ENCODE peak calls at places on chromosomes 12 and 14, in four cellular contexts. V is H1, M is K562, L is HepG2. T is an unnamed sample.

GRCh38 chr12:13816394-13816793 is 165.0 kb downstream of the GRIN2B start:
- DNase-seq in V (no peak), M (no peak), L (no peak), T (no peak)

GRCh38 chr12:64252708-64253107 is 30.6 kb upstream of the KICS2 start:
- DNase-seq in V (no peak), M (no peak), L (no peak), T (no peak)

GRCh38 chr12:38875571-38876228 is 29.7 kb downstream of the CPNE8 start:
- DNase-seq in V (no peak), M (no peak), L (no peak), T (no peak)

GRCh38 chr12:79983492-79983891 is 48.6 kb upstream of the PPP1R12A start:
- DNase-seq in V (no peak), M (no peak), L (no peak), T (no peak)

GRCh38 chr14:61965030-61965745 is 203.0 kb downstream of the SNAPC1 start:
- DNase-seq in V (no peak), M (no peak), L (peak; percentile 25), T (no peak)

GRCh38 chr12:22377731-22378496 is 43.4 kb upstream of the ST8SIA1 start:
- DNase-seq in V (no peak), M (no peak), L (no peak), T (no peak)

GRCh38 chr12:112097641-112098040 is 10.9 kb downstream of the NAA25 start:
- DNase-seq in V (no peak), M (no peak), L (no peak), T (no peak)

GRCh38 chr12:85781751-85782150 is 54.5 kb downstream of the RASSF9 start:
- DNase-seq in V (no peak), M (no peak), L (no peak), T (no peak)

GRCh38 chr14:44163946-44164345 is 343.1 kb downstream of the FSCB start:
- DNase-seq in V (no peak), M (no peak), L (no peak), T (no peak)

GRCh38 chr14:75293920-75294648 is 15.5 kb downstream of the FOS start:
- DNase-seq in V (no peak), M (peak; percentile 96), L (peak; percentile 91), T (peak; percentile 88)
- TF ChIP-seq POLR2A in V (peak; percentile 47), M (peak; percentile 62), L (peak; percentile 91), T (no peak)

GRCh38 chr14:93998871-93999403 is 1.8 kb downstream of the CCDC197 start:
- DNase-seq in V (no peak), M (no peak), L (no peak), T (no peak)

GRCh38 chr14:94001501-94002396 is 4.6 kb downstream of the CCDC197 start:
- DNase-seq in V (peak; percentile 36), M (peak; percentile 59), L (peak; percentile 56), T (peak; percentile 59)

GRCh38 chr14:94000267-94000666 is 3.2 kb downstream of the CCDC197 start:
- DNase-seq in V (no peak), M (no peak), L (no peak), T (no peak)

GRCh38 chr14:93999573-93999972 is 2.5 kb downstream of the CCDC197 start:
- DNase-seq in V (no peak), M (no peak), L (no peak), T (no peak)

GRCh38 chr14:94000986-94001385 is 3.9 kb downstream of the CCDC197 start:
- DNase-seq in V (no peak), M (no peak), L (no peak), T (no peak)
- TF ChIP-seq JUND in V (no peak), M (no peak), L (no peak), T (no peak)

DNA sequence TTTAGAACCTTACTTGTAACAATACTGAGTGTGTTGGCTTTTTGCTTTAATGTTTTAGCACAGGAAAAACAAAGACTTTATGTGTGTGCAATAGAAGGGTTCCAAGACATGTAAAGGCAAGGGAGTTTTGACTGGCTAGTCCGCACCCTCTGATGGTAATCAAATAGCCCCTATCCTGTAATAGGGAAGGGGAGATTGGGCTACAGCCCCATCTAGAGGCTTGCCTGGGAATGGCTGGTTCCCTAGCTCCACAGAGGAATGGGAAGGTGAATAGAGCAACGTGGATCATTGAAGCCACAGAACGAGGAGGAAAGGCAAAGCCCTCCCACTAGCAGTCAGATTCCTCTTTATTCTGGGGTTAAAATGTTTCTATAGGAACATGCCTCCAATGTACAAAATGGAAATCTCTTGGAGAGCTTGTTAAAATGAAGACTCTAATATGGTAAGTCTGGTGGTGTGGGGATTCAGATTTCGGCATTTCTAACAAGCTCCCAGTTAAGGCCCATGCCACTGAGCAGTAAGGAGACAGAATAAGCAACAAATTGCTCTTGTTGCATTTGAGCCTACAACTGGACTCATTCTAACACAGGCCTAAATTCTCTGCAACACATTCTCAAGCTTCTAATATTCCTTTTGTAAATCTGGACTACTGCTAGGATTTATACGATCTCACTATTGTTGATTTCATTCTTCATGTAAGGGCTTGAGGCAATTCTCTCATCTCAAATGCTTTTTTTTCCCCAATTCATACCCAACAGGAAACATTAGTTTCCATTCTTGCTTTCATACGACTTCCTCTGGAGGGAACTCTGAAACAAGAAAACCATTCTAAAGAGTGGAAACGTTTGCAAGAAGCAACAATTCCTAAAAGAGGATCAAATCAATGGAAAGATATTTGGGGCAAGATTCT is 57.1 kb downstream of the NIN start:
- DNase-seq in V (peak; percentile 38), M (peak; percentile 62), L (peak; percentile 11), T (no peak)
- H3K27ac ChIP-seq in V (no peak overlapping the region), M (no peak overlapping the region), L (no peak overlapping the region), T (no peak overlapping the region)

DNA sequence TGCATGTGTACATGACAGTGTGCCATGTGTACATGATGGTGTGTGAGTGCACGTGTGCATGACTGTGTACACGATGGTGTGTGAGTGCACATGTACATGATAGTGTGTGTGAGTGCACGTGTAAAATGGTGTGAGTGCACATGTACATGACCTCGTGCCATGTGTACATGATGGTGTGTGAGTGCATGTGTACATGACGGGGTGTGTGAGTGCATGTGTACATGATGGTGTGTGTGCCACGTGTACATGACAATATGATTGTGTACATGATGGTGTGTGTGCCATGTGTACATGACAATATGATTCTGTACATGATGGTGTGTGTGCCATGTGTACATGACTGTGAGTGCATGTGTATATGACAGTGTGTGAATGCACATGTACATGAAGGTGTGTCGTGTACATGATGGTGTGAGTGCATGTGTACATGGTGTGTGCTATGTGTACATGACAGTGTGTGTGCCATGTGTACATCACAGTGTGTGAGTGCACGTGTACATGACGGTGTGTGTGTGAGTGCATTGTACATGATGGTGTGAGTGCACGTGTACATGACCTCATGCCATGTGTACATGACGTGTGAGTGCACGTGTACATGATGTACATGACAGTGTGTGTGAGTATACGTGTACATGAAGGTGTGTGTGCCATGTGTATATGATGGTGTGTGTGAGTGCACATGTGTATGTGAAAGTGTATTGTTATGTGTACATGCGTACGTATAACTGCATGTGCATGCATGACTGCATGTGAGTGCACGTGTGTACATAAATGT is 46.3 kb downstream of the FBRSL1 start:
- DNase-seq in V (no peak), M (no peak), L (no peak), T (no peak)
- TF ChIP-seq POLR2A in V (no peak), M (no peak), L (no peak), T (no peak)

GRCh38 chr12:8157484-8158198 is 826 bp downstream of the ZNF705A start:
- DNase-seq in V (no peak), M (no peak), L (no peak), T (no peak)

GRCh38 chr12:8156845-8157244 is at the start of gene ZNF705A:
- DNase-seq in V (no peak), M (no peak), L (peak; percentile 29), T (no peak)

GRCh38 chr12:8156416-8156815 is 399 bp upstream of the ZNF705A start:
- DNase-seq in V (no peak), M (no peak), L (no peak), T (no peak)

GRCh38 chr12:8154526-8154925 is 2.3 kb upstream of the ZNF705A start:
- DNase-seq in V (no peak), M (no peak), L (no peak), T (no peak)
- TF ChIP-seq JUND in V (no peak), M (no peak), L (no peak), T (no peak)

GRCh38 chr12:57238854-57239554 is 9.5 kb downstream of the SHMT2 start:
- DNase-seq in V (no peak), M (peak; percentile 96), L (peak; percentile 68), T (peak; percentile 58)
- H3K27ac ChIP-seq in V (no peak overlapping the region), M (no peak overlapping the region), L (no peak overlapping the region), T (no peak overlapping the region)

T was measured in HCT116.